ENCODE peak calls at places on chromosomes 12 and 14, in seven cellular contexts. W is SK-N-SH, N is HepG2, X is GM12891, V is K562, F is GM12878, A is H1. Q is an unnamed sample.

GRCh38 chr12:101616027-101616494 is 21.3 kb downstream of the MYBPC1 start:
- DNase-seq in W (no peak), N (peak), X (no peak), V (no peak), F (no peak), A (no peak), Q (no peak)

GRCh38 chr12:48998497-48999353 is 450 bp downstream of the DDN start:
- DNase-seq in W (peak), N (no peak), X (no peak), V (peak), F (no peak), A (peak), Q (peak)

GRCh38 chr14:66069830-66070541 is 416.2 kb upstream of the CCDC196 start:
- DNase-seq in W (no peak), N (no peak), X (no peak), V (no peak), F (no peak), A (no peak), Q (no peak)

GRCh38 chr12:132955094-132955932 is 793 bp downstream of the ZNF605 start:
- DNase-seq in W (no peak), N (peak), X (no peak), V (peak), F (no peak), A (peak), Q (no peak)

GRCh38 chr14:59120931-59121330 is 67.5 kb upstream of the DAAM1 start:
- DNase-seq in W (no peak), N (no peak), X (no peak), V (no peak), F (no peak), A (no peak), Q (no peak)

GRCh38 chr12:98084391-98084790 is 431.0 kb upstream of the TMPO start:
- DNase-seq in W (no peak), N (no peak), X (no peak), V (no peak), F (no peak), A (no peak), Q (no peak)

GRCh38 chr12:12560587-12561304 is 1.9 kb downstream of the DUSP16 start:
- DNase-seq in W (peak), N (peak), X (no peak), V (no peak), F (peak), A (no peak), Q (no peak)

GRCh38 chr12:71970031-71970430 is 31.4 kb downstream of the TPH2 start:
- DNase-seq in W (no peak), N (no peak), X (no peak), V (no peak), F (no peak), A (no peak), Q (no peak)

GRCh38 chr12:52612431-52613290 is 5.7 kb downstream of the KRT73 start:
- DNase-seq in W (no peak), N (no peak), X (no peak), V (no peak), F (no peak), A (no peak), Q (no peak)

GRCh38 chr12:118189761-118190181 is 53.8 kb downstream of the PEBP1 start:
- DNase-seq in W (peak), N (no peak), X (no peak), V (no peak), F (no peak), A (peak), Q (no peak)

GRCh38 chr14:99035268-99035667 is 236.7 kb downstream of the BCL11B start:
- DNase-seq in W (no peak), N (no peak), X (no peak), V (no peak), F (no peak), A (no peak), Q (no peak)

GRCh38 chr12:123095074-123095694 is 55.7 kb downstream of the PITPNM2 start:
- DNase-seq in W (no peak), N (no peak), X (no peak), V (no peak), F (no peak), A (no peak), Q (no peak)

GRCh38 chr12:13503094-13503835 is 306.7 kb downstream of the EMP1 start:
- DNase-seq in W (no peak), N (no peak), X (no peak), V (no peak), F (no peak), A (no peak), Q (no peak)

GRCh38 chr12:132632521-132633228 is 14.1 kb downstream of the P2RX2 start:
- DNase-seq in W (no peak), N (no peak), X (no peak), V (no peak), F (no peak), A (no peak), Q (no peak)

GRCh38 chr14:51859136-51859535 is 1.3 kb upstream of the GNG2 start:
- DNase-seq in W (no peak), N (no peak), X (no peak), V (no peak), F (no peak), A (no peak), Q (no peak)

GRCh38 chr12:28869197-28869596 is 279.9 kb upstream of the FAR2 start:
- DNase-seq in W (peak), N (no peak), X (no peak), V (no peak), F (no peak), A (no peak), Q (no peak)

DNA sequence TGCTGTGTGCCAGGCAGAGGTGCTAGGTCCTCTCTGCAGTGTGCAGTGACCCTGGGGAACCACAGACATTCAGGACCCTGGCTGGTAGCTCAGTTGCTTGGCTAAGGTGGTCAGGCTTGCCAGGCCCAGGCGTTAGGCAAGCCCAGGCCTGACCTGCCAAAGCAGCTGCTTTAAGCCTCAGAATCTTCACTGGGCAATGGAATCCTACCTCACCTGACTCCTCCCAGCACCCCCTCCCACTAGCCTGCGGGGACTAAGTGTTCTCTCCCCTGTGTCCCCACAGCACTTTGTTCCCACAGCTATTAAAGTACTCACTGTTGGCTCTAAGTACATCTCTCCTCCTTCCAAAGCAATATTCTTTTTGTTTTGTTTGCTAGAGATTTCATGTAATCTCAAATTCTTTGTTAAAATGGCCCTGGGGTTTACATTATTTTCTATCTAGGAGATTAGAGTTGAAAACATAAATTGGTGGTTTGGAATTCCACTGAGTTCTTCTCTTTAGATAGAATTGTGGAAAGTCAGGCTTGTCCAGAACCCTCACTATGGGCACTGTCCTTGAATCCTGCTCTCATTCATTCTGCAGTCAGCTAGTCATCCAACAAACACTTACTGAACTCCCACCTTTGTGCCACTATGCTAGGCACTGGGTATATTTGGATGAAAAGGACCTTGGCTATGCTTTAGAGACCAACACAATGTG is 44.4 kb downstream of the DGLUCY start:
- DNase-seq in W (no peak), N (no peak), X (no peak), V (no peak), F (no peak), A (no peak), Q (no peak)
- TF ChIP-seq POLR2AphosphoS5 in W (no peak), N (no peak), X (no peak), V (no peak), F (no peak), A (no peak), Q (no peak)

GRCh38 chr12:82187595-82187994 is 170.6 kb downstream of the CCDC59 start:
- DNase-seq in W (no peak), N (no peak), X (no peak), V (no peak), F (no peak), A (no peak), Q (no peak)

GRCh38 chr12:82186282-82186681 is 171.9 kb downstream of the CCDC59 start:
- DNase-seq in W (no peak), N (no peak), X (no peak), V (no peak), F (no peak), A (no peak), Q (no peak)

GRCh38 chr12:82176761-82177490 is 181.3 kb downstream of the CCDC59 start:
- DNase-seq in W (no peak), N (no peak), X (no peak), V (no peak), F (no peak), A (no peak), Q (no peak)

GRCh38 chr12:82184844-82185243 is 173.3 kb downstream of the CCDC59 start:
- DNase-seq in W (no peak), N (no peak), X (no peak), V (no peak), F (no peak), A (no peak), Q (no peak)

GRCh38 chr12:82182601-82183000 is 175.6 kb downstream of the CCDC59 start:
- DNase-seq in W (no peak), N (no peak), X (no peak), V (no peak), F (no peak), A (no peak), Q (no peak)
- TF ChIP-seq TAF1 in W (no peak), N (no peak), X (no peak), V (no peak), F (no peak), A (no peak), Q (no peak)

DNA sequence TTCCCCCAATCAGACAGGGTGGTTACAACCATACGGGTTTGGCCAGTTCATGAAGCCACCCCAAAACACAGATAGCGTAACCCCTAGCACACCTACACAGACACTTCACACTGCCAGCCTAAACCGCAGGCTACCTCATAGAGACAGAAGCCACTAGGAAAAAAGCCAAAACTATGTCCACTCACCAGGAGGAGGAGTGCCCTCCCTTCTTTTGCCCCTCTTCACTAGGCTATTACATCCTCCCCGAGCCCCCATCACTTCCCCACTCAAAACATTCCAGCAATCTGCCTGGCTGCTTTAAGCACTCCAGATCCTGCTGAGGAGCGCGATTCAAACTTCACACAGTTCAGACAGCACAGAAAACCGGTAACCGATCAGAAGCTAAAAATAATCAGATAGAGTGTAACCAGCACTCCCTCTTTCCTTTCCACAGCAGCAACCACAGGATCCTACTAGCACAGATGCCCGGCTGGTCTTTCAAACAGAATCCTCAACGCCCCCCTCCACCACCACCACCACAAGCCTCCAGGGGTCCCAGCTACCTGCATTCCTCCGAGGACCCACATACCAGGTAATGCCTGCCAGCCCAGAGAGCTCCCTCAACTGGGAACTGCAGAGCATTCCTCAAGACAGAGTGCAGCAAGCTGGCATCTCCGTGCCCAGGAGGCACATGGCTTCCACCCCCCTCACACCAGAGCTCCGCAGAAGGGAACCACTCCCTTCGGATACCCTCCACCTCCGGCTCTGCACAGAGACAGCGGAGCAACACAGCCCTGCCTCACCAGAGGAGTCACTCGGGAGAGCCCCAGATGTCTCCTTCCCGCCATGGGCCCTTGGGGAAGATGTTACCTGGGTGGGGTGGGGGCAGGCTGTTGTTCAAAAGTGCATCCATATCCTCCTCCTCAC is 1.5 kb downstream of the CHD4 start:
- DNase-seq in W (peak), N (no peak), X (no peak), V (no peak), F (no peak), A (peak), Q (no peak)
- TF ChIP-seq POLR2AphosphoS5 in W (no peak), N (no peak), X (no peak), V (no peak), F (peak), A (no peak), Q (peak)

GRCh38 chr12:65168606-65169310 is 625 bp upstream of the LEMD3 start:
- DNase-seq in W (no peak), N (no peak), X (no peak), V (no peak), F (no peak), A (no peak), Q (no peak)
- TF ChIP-seq TAF1 in W (no peak), N (no peak), X (no peak), V (no peak), F (no peak), A (no peak), Q (no peak)

DNA sequence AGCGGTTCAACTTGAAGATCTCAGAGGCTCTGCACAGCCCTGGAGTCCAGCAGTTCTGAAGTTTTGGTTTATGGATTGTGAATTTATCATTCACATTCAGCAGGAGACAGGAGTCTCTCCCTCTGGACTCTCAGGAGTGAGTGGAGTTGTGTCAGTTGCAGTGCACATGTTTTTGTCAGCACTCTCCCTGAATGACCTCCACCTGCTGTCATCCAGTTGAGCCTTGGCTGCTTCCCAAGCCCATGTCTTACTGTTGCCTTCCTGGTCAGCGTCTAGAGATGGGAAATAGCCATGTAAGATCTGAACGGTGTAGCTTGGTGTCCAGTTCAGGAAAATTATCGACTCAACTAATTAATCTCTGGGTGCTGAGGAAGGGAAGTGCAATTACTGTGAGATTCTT is 133.2 kb downstream of the PRKCH start:
- DNase-seq in W (no peak), N (no peak), X (no peak), V (no peak), F (no peak), A (peak), Q (no peak)
- TF ChIP-seq POLR2AphosphoS5 in W (no peak), N (no peak), X (no peak), V (no peak), F (no peak), A (no peak), Q (no peak)

DNA sequence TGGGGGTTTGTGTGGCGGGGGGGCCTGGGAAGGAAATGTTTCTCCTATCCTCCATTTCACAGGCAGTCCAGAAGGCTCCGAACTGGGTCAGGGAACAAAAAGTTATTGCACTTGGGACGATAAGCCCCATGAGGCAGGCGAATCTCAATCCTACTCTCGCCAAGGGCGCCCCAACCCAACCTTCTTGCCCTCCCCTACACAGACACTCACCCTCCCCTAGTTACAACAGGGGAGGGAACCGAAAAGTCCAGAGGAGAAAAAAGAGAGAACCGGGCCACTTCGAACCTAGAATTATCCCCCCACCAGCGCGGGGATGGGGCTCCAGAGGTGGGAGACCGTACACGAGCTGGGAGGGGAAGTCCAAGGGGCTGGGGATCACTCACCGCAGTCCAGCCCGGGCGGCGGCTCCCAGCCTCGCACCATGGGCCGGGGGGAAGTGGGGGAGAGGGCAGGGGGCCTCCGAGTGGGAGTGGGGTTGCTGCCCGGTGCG is 357 bp downstream of the HOMEZ start:
- DNase-seq in W (no peak), N (no peak), X (no peak), V (no peak), F (no peak), A (no peak), Q (no peak)
- TF ChIP-seq TAF1 in W (no peak), N (no peak), X (no peak), V (no peak), F (no peak), A (no peak), Q (no peak)

DNA sequence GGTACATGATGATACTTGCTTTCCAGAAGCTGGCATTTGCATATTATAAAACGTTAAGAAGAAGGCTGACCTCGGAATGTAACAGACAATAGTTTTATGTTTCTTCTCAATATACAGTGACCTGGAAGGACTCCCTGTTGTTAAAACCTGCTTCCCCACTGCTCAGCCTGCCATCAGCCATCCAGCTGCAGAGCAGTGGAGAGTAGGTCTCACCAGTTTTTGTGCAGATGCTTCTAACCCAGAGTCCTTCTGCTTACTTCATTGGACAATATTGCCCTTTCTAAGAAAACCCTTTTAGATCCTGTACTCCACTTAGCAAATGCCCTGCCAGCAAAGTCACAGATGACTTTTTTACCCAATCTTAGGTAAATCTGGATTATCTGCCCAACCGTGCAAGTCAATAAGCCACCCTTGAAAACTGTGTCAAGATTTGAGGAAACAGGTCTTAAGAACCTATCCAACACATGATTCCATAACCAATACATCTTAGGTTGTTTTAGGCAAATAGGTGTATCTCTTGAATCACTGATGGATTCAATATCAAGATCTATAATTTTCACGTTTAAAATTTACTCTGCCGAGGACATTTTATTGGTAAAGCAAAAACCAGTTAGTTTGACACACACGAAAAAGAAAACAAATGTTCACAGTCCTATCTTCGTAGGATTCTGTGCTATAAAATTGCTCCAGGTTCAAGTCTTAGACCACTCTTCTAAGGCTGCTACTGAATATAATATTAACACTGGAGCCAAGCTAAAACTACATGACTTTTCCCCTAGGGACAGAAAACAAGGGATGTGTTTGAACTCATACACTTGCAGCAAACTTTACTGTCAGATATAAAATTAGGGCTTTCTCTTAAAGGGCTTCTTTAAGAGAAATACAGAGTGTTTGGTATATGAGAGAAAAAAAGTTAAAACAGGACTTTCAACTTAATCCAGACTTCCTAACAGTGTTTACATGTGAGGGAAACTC is 5.7 kb downstream of the PHLDA1 start:
- DNase-seq in W (no peak), N (no peak), X (no peak), V (no peak), F (no peak), A (no peak), Q (no peak)
- TF ChIP-seq POLR2AphosphoS5 in W (peak), N (peak), X (no peak), V (no peak), F (no peak), A (no peak), Q (no peak)

GRCh38 chr12:116045158-116045557 is 232.3 kb downstream of the MED13L start:
- DNase-seq in W (no peak), N (no peak), X (no peak), V (no peak), F (no peak), A (no peak), Q (no peak)
- TF ChIP-seq TAF1 in W (no peak), N (no peak), X (no peak), V (no peak), F (no peak), A (no peak), Q (no peak)

DNA sequence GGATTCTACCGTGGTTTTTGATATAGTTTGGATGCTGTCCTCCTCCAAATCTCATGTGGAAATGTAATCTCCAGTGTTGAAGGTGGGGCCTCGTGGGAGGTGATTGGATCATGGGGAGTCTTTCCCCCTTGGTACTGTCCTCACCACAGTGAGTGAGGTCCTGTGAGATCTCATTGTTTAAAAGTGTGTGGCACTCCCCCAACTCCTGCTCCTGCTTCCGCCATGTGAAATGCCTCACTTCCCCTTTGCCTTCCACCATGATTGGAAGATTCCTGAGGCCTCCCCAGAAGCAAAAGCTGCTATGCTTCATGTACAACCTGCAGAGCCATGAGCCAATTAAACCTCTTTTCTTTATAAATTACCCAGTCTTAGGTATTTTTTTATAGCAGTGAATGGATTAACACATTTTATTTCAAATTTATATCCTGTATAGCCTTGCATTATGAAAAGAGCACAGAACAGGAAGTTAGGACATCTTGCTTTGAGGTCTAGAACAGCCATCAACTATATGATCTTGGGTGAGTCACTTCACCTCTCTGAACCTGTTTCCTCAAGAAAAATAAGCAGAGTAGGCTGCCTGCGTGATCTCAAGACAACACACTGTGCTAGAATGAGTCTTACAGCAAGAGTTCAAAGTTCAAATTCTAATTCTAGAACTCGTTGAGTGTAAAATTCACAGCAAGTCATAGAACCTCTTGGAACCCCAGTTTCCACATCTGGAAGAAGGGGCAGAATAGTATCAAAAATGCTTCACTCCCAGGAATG is 160.9 kb upstream of the EEA1 start:
- DNase-seq in W (no peak), N (no peak), X (no peak), V (peak), F (no peak), A (no peak), Q (no peak)
- TF ChIP-seq POLR2AphosphoS5 in W (no peak), N (no peak), X (no peak), V (no peak), F (no peak), A (no peak), Q (no peak)

GRCh38 chr14:89110110-89110509 is 285.7 kb downstream of the TTC8 start:
- DNase-seq in W (no peak), N (no peak), X (no peak), V (no peak), F (no peak), A (no peak), Q (no peak)
- TF ChIP-seq TAF1 in W (no peak), N (no peak), X (no peak), V (no peak), F (no peak), A (no peak), Q (no peak)